ENCODE peak calls at places on chromosomes 11 and 22, in nine cellular contexts. O, M, X, T, F, L, R, Z and A are unnamed samples.

GRCh38 chr22:38069372-38070249 is 12.4 kb downstream of the PICK1 start:
- DNase-seq in R (peak; percentile 24), Z (peak; percentile 87), F (no peak), X (peak; percentile 81), M (no peak), L (no peak), T (no peak), O (no peak), A (no peak)

GRCh38 chr22:27250418-27250817 is 551.1 kb downstream of the MN1 start:
- DNase-seq in X (no peak), O (no peak), M (no peak), Z (no peak), T (no peak), R (no peak), L (no peak), F (no peak), A (no peak)

GRCh38 chr11:15291885-15292284 is 177.2 kb downstream of the INSC start:
- DNase-seq in T (no peak), R (no peak), O (no peak), M (no peak), X (no peak), L (no peak), F (no peak), Z (no peak), A (no peak)

GRCh38 chr11:114738954-114739353 is 60.6 kb downstream of the NXPE2 start:
- DNase-seq in R (peak; percentile 31), Z (peak; percentile 36), L (peak; percentile 27), T (no peak), O (no peak), M (peak; percentile 35), F (peak; percentile 10), X (peak; percentile 44), A (no peak)

GRCh38 chr11:46352063-46352841 is 5.0 kb downstream of the DGKZ start:
- DNase-seq in O (no peak), L (no peak), Z (peak; percentile 93), R (peak; percentile 40), X (no peak), F (peak; percentile 29), M (peak; percentile 13), T (peak; percentile 77), A (peak; percentile 76)

GRCh38 chr11:57735655-57736298 is 5.5 kb upstream of the SELENOH start:
- DNase-seq in Z (no peak), F (no peak), O (no peak), T (no peak), R (no peak), L (no peak), X (no peak), M (no peak), A (no peak)

GRCh38 chr11:56353991-56354390 is at the start of gene OR8J1:
- DNase-seq in O (no peak), M (no peak), R (no peak), F (no peak), Z (no peak), T (no peak), L (no peak), X (no peak), A (no peak)

GRCh38 chr11:96459751-96460150 is 69.9 kb downstream of the JRKL start:
- DNase-seq in L (no peak), Z (no peak), X (no peak), M (no peak), F (no peak), O (no peak), R (no peak), T (no peak), A (no peak)

GRCh38 chr11:2811206-2812091 is 74.1 kb downstream of the CDKN1C start:
- DNase-seq in O (no peak), T (no peak), X (no peak), R (no peak), F (no peak), M (no peak), Z (no peak), L (no peak), A (no peak)

GRCh38 chr11:109320595-109320994 is 101.4 kb upstream of the C11orf87 start:
- DNase-seq in F (peak; percentile 49), R (no peak), X (peak; percentile 1), L (no peak), T (no peak), O (no peak), M (no peak), Z (no peak), A (no peak)

GRCh38 chr11:134244593-134244992 is 8.6 kb downstream of the THYN1 start:
- DNase-seq in T (no peak), L (no peak), F (no peak), R (peak; percentile 29), Z (peak; percentile 60), M (no peak), X (no peak), O (no peak), A (no peak)

GRCh38 chr11:32099516-32099915 is 8.6 kb downstream of the RCN1 start:
- DNase-seq in M (no peak), R (no peak), T (no peak), F (no peak), X (no peak), L (no peak), O (no peak), Z (no peak), A (no peak)

GRCh38 chr11:107898270-107898669 is 30.0 kb upstream of the RAB39A start:
- DNase-seq in F (peak; percentile 67), X (peak; percentile 53), T (no peak), R (peak; percentile 52), O (no peak), Z (peak; percentile 46), M (peak; percentile 85), L (peak; percentile 59), A (no peak)

GRCh38 chr11:3669742-3670183 is 1.4 kb downstream of the CHRNA10 start:
- DNase-seq in O (no peak), T (no peak), F (no peak), Z (no peak), M (no peak), X (no peak), L (no peak), R (no peak), A (no peak)

GRCh38 chr11:16786131-16786530 is 47.7 kb downstream of the C11orf58 start:
- DNase-seq in T (no peak), L (no peak), Z (no peak), R (no peak), M (no peak), F (no peak), O (no peak), X (no peak), A (no peak)

GRCh38 chr11:62238151-62238550 is 3.9 kb upstream of the SCGB1D2 start:
- DNase-seq in Z (no peak), O (no peak), R (no peak), F (no peak), M (no peak), T (no peak), X (no peak), L (no peak), A (no peak)

GRCh38 chr11:117717485-117718314 is 79.3 kb downstream of the DSCAML1 start:
- DNase-seq in X (no peak), L (no peak), Z (peak; percentile 76), O (no peak), R (no peak), T (no peak), M (no peak), F (no peak), A (no peak)

GRCh38 chr11:112795142-112795815 is 165.9 kb upstream of the NCAM1 start:
- DNase-seq in L (peak; percentile 17), T (no peak), M (peak; percentile 77), Z (peak; percentile 74), F (no peak), O (no peak), X (peak; percentile 63), R (no peak), A (no peak)

GRCh38 chr11:3166268-3167142 is 1.4 kb upstream of the OSBPL5 start:
- DNase-seq in R (no peak), X (no peak), T (no peak), L (no peak), M (no peak), F (no peak), O (no peak), Z (peak; percentile 62), A (no peak)

GRCh38 chr11:41414771-41415440 is 44.5 kb downstream of the LRRC4C start:
- DNase-seq in R (no peak), O (no peak), X (no peak), Z (no peak), T (no peak), F (no peak), M (no peak), L (no peak), A (no peak)

GRCh38 chr11:64810891-64811272 is 531 bp upstream of the MEN1 start:
- DNase-seq in X (no peak), O (no peak), L (no peak), Z (no peak), T (peak; percentile 53), M (peak; percentile 56), F (no peak), R (no peak), A (peak; percentile 28)

GRCh38 chr22:48520207-48520606 is 1307.5 kb downstream of the BRD1 start:
- DNase-seq in M (no peak), O (no peak), R (no peak), Z (no peak), T (no peak), L (no peak), F (no peak), X (no peak), A (no peak)

GRCh38 chr22:41949297-41949965 is 2.5 kb upstream of the CENPM start:
- DNase-seq in L (no peak), Z (no peak), T (no peak), O (no peak), R (no peak), M (no peak), X (no peak), F (no peak), A (no peak)

GRCh38 chr11:16350125-16350524 is 6.2 kb downstream of the SOX6 start:
- DNase-seq in L (no peak), R (no peak), M (no peak), T (no peak), X (no peak), Z (no peak), F (no peak), O (no peak), A (no peak)

GRCh38 chr11:103803062-103803461 is 233.4 kb upstream of the DDI1 start:
- DNase-seq in F (no peak), M (no peak), T (no peak), L (no peak), R (no peak), Z (no peak), X (no peak), O (no peak), A (no peak)

GRCh38 chr11:87198266-87198881 is 160.6 kb downstream of the TMEM135 start:
- DNase-seq in R (no peak), L (no peak), F (no peak), O (no peak), M (no peak), T (no peak), X (no peak), Z (peak; percentile 16), A (no peak)

GRCh38 chr11:65857500-65858353 is at the start of gene CFL1:
- DNase-seq in X (peak; percentile 98), Z (peak; percentile 90), O (peak; percentile 77), R (peak; percentile 99), M (peak; percentile 94), T (peak; percentile 96), L (no peak), F (peak; percentile 96), A (peak; percentile 94)

GRCh38 chr11:12413141-12414055 is 36.0 kb downstream of the PARVA start:
- DNase-seq in Z (no peak), M (no peak), O (no peak), L (no peak), F (no peak), R (peak; percentile 35), X (peak; percentile 42), T (no peak), A (no peak)

GRCh38 chr22:41229730-41230398 is 10.9 kb downstream of the CHADL start:
- DNase-seq in T (no peak), F (no peak), R (no peak), Z (peak; percentile 44), O (no peak), M (no peak), X (no peak), L (no peak), A (no peak)

GRCh38 chr22:37965940-37966664 is 12.6 kb downstream of the POLR2F start:
- DNase-seq in R (no peak), X (no peak), M (no peak), F (no peak), L (no peak), Z (no peak), O (no peak), T (no peak), A (no peak)

GRCh38 chr11:45383229-45383628 is 97.1 kb upstream of the SYT13 start:
- DNase-seq in M (no peak), L (no peak), O (no peak), X (peak; percentile 72), T (no peak), R (peak; percentile 22), Z (no peak), F (peak; percentile 32), A (no peak)